ENCODE peak calls at places on chromosomes 2 and 18, in five cellular contexts. K is hepatocyte, J is GM23248, W is endothelial cell of umbilical vein, N is HCT116. X is an unnamed sample. For H3K79me2, the result is how much of the 10 kb centered on the place peaks cover.

GRCh38 chr2:73290049-73290839 is 3.1 kb downstream of the EGR4 start:
- DNase-seq in K (peak), J (peak), W (peak), N (no peak), X (peak)

GRCh38 chr2:8623958-8624591 is 57.8 kb upstream of the ID2 start:
- DNase-seq in K (no peak), J (no peak), W (no peak), N (no peak), X (no peak)

GRCh38 chr2:57516740-57517340 is 529.8 kb upstream of the VRK2 start:
- DNase-seq in K (peak), J (peak), W (peak), N (peak), X (peak)

GRCh38 chr2:127217470-127218325 is 2.4 kb downstream of the CYP27C1 start:
- DNase-seq in K (no peak), J (peak), W (peak), N (peak), X (no peak)

GRCh38 chr2:171181067-171182049 is 20.7 kb upstream of the TLK1 start:
- DNase-seq in K (no peak), J (no peak), W (peak), N (no peak), X (no peak)

GRCh38 chr2:200585730-200586643 is at the start of gene AOX1:
- DNase-seq in K (peak), J (peak), W (peak), N (no peak), X (no peak)

GRCh38 chr2:225008179-225008829 is 34.0 kb downstream of the DOCK10 start:
- DNase-seq in K (no peak), J (no peak), W (no peak), N (no peak), X (no peak)

GRCh38 chr2:199458017-199458805 is 472 bp upstream of the SATB2 start:
- DNase-seq in K (peak), J (peak), W (peak), N (peak), X (no peak)

GRCh38 chr18:57901819-57902600 is 98.9 kb upstream of the ATP8B1 start:
- DNase-seq in K (peak), J (peak), W (no peak), N (no peak), X (no peak)

GRCh38 chr18:57630759-57631660 is 9.4 kb upstream of the NARS1 start:
- DNase-seq in K (no peak), J (peak), W (no peak), N (no peak), X (peak)

GRCh38 chr18:11655605-11655932 is 33.5 kb upstream of the GNAL start:
- DNase-seq in K (no peak), J (no peak), W (no peak), N (no peak), X (no peak)

GRCh38 chr18:9737814-9738160 is 29.7 kb downstream of the RAB31 start:
- DNase-seq in K (peak), J (peak), W (no peak), N (no peak), X (peak)

GRCh38 chr2:173613386-173613785 is 258.7 kb downstream of the CDCA7 start:
- DNase-seq in K (no peak), J (no peak), W (no peak), N (no peak), X (no peak)

GRCh38 chr2:29495536-29495935 is 380.3 kb downstream of the CLIP4 start:
- DNase-seq in K (no peak), J (peak), W (no peak), N (no peak), X (no peak)

GRCh38 chr2:28463893-28464292 is 32.0 kb upstream of the PLB1 start:
- DNase-seq in K (no peak), J (no peak), W (no peak), N (no peak), X (no peak)

GRCh38 chr2:62505649-62506420 is at the start of gene TMEM17:
- DNase-seq in K (peak), J (peak), W (peak), N (peak), X (peak)

GRCh38 chr18:32550958-32551357 is 80.3 kb upstream of the GAREM1 start:
- DNase-seq in K (peak), J (no peak), W (no peak), N (peak), X (peak)

GRCh38 chr18:10878703-10879102 is 270.7 kb downstream of the PIEZO2 start:
- DNase-seq in K (no peak), J (no peak), W (no peak), N (no peak), X (no peak)

GRCh38 chr18:50162486-50163304 is 32.3 kb downstream of the MYO5B start:
- DNase-seq in K (no peak), J (no peak), W (no peak), N (no peak), X (no peak)

GRCh38 chr2:200305797-200306718 is at the start of gene SPATS2L:
- DNase-seq in K (peak), J (peak), W (peak), N (peak), X (no peak)

GRCh38 chr2:25685030-25685429 is 11.7 kb upstream of the DTNB start:
- DNase-seq in K (no peak), J (no peak), W (no peak), N (no peak), X (no peak)

GRCh38 chr2:182893666-182894065 is 27.2 kb upstream of the FRZB start:
- DNase-seq in K (no peak), J (no peak), W (no peak), N (no peak), X (no peak)

GRCh38 chr2:24832526-24832925 is 39.3 kb downstream of the CENPO start:
- DNase-seq in K (no peak), J (no peak), W (no peak), N (no peak), X (no peak)

GRCh38 chr18:28110924-28111323 is 66.0 kb downstream of the CDH2 start:
- DNase-seq in K (no peak), J (no peak), W (no peak), N (no peak), X (no peak)

GRCh38 chr18:79609021-79609461 is 70.6 kb upstream of the CTDP1 start:
- DNase-seq in K (no peak), J (no peak), W (no peak), N (no peak), X (no peak)

GRCh38 chr2:157866202-157866601 is 9.9 kb downstream of the ACVR1 start:
- DNase-seq in K (no peak), J (peak), W (peak), N (no peak), X (no peak)

GRCh38 chr2:80086831-80087230 is 217.7 kb downstream of the LRRTM1 start:
- DNase-seq in K (peak), J (peak), W (no peak), N (no peak), X (no peak)

GRCh38 chr2:188676012-188676405 is 298.2 kb upstream of the COL3A1 start:
- DNase-seq in K (no peak), J (peak), W (no peak), N (no peak), X (no peak)

GRCh38 chr18:76952747-76953146 is 130.4 kb downstream of the ZNF236 start:
- DNase-seq in K (no peak), J (no peak), W (no peak), N (no peak), X (no peak)

GRCh38 chr2:10279946-10280463 is 22.7 kb upstream of the HPCAL1 start:
- DNase-seq in K (no peak), J (no peak), W (no peak), N (no peak), X (no peak)

GRCh38 chr18:67710639-67711038 is 194.1 kb upstream of the DSEL start:
- DNase-seq in K (peak), J (no peak), W (no peak), N (no peak), X (peak)

GRCh38 chr2:152421521-152422367 is 86.8 kb downstream of the FMNL2 start:
- DNase-seq in K (peak), J (peak), W (peak), N (peak), X (no peak)

GRCh38 chr18:70296289-70296688 is 7.4 kb downstream of the SOCS6 start:
- DNase-seq in K (no peak), J (no peak), W (peak), N (no peak), X (no peak)

GRCh38 chr2:25309402-25309801 is 32.3 kb downstream of the DNMT3A start:
- DNase-seq in K (peak), J (peak), W (peak), N (peak), X (peak)

GRCh38 chr2:174605687-174606086 is 8.1 kb upstream of the WIPF1 start:
- DNase-seq in K (no peak), J (peak), W (peak), N (peak), X (peak)

DNA sequence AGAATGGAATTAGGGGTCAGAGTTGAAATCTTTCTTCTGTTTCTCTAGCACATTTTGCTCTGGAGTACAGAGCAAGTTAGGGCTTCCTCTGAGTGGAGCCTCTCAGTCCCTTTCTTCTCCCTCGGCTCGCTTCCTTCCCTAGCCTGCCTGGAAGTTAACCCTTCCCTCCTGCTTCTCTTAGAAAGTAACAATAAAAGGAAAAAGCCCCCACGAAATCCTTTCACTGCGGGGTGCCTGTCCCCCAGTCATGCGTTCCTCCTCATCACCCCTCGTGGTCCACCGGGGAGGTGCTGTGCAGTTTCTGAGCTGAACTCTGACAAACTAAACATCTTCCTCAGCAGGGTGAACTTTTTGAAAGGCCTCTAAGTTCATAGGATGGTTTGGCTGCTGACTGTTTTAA is 2.0 kb downstream of the IGFBP2 start:
- DNase-seq in K (no peak), J (no peak), W (peak), N (no peak), X (no peak)
- H3K79me2 ChIP-seq in K (under half), J (under half), W (under half), N (under half), X (under half)

DNA sequence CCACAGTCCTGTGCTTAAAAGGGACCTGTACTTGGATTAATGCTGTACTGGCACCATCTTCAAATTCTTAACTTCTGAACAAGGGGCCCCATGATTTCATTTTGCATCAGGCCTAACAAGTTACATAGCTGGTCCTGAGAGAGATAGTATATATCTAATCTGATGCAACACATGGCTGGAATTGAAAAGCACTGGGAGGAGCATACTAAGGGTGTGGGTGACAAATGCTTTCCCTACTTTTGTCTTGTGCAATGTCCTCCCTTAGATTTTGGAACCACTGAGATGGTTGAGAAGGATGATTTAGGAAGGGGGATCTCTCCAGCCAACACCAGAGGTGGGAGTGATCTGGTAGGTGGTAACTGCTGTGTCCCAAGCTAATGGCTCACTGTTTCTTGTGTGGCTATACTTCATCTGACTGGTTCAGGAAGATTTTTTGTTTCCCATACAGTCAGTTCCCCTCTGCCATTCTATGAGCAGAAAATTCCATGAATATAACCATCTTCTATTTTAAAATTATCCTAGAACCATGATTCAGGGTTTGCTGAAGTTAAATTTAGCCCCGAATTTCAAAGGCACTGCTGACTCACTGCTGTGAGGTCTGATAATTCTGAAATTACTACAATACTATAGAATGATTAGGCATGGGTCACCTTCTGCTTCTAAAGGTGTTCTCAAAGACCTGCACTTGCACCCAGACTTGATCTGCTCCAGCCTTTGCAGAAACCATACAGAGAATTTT is 108.3 kb upstream of the NCKAP5 start:
- DNase-seq in K (no peak), J (peak), W (no peak), N (no peak), X (no peak)
- H3K4me2 ChIP-seq in K (no peak), J (peak), W (no peak), N (no peak), X (no peak)

DNA sequence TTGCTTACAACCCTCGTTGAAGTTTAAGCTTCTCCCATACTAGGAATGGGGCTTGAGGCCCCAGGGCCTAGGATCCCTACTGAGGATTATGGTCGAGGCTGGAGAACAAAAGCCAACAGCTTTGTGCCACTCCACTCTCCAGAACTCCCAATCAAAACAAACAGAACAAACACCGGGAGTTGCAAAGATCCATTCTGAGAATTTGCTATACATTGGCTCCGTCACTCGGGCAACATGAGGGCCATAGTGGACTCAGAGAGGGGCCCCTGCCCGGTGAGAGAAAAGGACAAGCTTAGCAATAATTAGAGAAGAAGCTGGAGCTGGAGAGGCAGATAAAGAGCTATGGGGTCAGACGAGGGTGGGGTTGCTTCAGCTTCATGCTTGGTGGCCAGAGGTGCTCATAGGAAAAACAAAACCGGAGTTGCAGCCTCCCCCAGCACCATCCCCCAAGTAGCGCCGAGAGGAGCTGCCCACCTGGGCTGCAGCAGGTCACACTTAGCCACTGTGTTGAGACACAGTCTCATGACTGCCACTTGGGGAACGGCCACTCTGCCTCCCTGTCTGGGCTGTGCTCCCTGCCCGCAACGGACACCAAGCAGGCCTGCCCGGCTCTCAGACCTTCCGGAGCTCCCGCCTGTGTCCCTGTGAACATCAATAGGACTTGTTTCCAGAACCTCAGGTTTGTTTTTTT is 142.3 kb upstream of the HAAO start:
- DNase-seq in K (no peak), J (no peak), W (no peak), N (no peak), X (no peak)
- H2AFZ ChIP-seq in K (no peak), J (no peak), W (no peak), N (no peak), X (no peak)

GRCh38 chr2:42178335-42178734 is 9.2 kb downstream of the EML4 start:
- DNase-seq in K (no peak), J (no peak), W (no peak), N (no peak), X (no peak)
- H3K79me2 ChIP-seq in K (half or more), J (half or more), W (under half), N (half or more), X (half or more)

DNA sequence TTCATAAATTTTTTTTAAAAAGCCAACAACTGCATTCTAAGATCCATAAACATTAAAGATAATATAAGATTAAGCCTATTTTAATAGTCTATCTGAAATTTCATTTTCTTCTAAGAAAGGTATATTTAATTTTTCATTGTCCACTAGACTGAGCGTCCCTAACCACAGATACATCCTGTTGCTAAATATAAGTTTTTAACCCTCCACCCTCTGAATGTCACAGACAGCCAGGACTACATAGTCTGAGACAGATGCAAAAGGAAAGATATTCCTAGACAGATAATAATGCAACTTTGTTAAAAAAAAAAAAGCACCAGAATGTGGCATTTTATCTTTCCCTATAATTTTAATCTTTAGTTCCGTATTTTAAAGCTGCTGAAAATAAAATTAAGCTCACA is 114.6 kb downstream of the ZEB2 start:
- DNase-seq in K (no peak), J (no peak), W (no peak), N (no peak), X (no peak)
- H3K4me2 ChIP-seq in K (no peak), J (no peak), W (no peak), N (no peak), X (peak)

GRCh38 chr18:3481696-3482210 is 31.8 kb downstream of the TGIF1 start:
- DNase-seq in K (peak), J (peak), W (peak), N (peak), X (peak)

GRCh38 chr18:3480827-3481226 is 30.9 kb downstream of the TGIF1 start:
- DNase-seq in K (no peak), J (no peak), W (no peak), N (no peak), X (no peak)

GRCh38 chr18:3482258-3482657 is 32.3 kb downstream of the TGIF1 start:
- DNase-seq in K (no peak), J (no peak), W (no peak), N (no peak), X (no peak)

GRCh38 chr18:3479978-3480377 is 30.0 kb downstream of the TGIF1 start:
- DNase-seq in K (no peak), J (no peak), W (no peak), N (no peak), X (no peak)

GRCh38 chr18:3478262-3478978 is 28.4 kb downstream of the TGIF1 start:
- DNase-seq in K (no peak), J (peak), W (peak), N (no peak), X (no peak)
- H2AFZ ChIP-seq in K (no peak), J (no peak), W (peak), N (no peak), X (no peak)

DNA sequence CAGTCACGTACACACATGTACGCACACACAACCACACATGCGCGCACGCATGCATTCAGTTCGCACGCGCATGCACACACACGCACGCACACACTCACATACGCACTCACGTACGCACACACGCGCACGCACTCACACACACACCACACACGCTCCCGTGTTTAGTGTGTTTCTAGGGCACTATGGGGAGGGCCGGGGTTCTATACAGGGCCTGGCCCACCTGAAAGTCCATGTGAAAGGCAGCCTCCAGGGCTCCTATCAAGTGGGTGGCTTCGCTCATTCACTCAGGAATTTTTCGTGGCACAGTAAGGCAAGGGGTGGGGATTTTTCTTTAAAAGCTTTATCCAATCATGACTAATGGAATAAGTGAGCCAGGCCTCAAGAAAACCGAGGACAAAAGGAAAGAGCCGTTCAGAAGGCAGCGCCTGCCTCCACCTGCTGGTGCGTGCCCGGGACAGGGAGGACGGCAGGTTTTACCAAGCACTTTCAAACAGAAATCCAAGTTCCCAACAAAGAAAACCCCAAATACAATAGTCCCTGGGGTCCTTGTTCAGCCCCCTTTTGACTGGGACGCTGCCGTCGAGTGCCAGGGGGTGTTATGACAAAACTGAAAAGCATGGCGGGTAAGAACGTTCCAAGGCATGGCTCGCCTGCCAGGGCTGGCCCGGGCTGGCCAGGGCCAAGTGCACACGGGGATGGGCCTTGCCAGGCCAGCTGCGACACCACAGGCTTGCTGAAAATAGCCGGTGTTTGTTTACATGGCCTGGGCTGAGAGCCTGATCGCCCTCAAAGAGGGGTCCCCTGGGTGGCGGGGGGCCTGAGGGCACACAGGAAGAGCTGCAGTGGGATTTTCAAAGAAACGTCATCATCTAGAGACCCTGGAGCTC is 110.0 kb downstream of the HDAC4 start:
- DNase-seq in K (no peak), J (peak), W (no peak), N (no peak), X (no peak)
- H3K79me2 ChIP-seq in K (half or more), J (under half), W (under half), N (under half), X (under half)

DNA sequence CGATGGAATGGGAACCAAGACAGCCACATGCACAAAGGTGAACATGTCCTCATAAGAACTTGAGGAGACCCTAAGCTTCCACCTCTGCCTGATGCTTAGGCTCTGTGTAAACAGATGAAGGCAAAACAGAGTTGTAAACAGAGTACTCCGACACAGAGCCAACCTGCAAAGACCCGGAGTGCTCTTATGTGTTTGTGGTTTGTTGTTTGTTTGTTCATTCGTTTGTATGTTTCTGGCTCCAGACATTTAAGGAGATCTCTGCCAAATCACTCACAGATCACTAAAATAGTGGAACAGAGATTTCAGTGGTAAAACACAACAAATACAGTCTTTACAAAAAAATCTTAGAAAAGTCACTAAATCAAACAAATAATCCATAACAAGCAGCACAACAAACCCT is 294.9 kb downstream of the EIPR1 start:
- DNase-seq in K (no peak), J (no peak), W (no peak), N (no peak), X (no peak)
- H3K4me2 ChIP-seq in K (no peak), J (no peak), W (no peak), N (no peak), X (no peak)